ENCODE peak calls at places on chromosome 12, in eight cellular contexts. B is GM23338, U is bronchial epithelial cell, A is lower leg skin, P is body of pancreas, T is mammary epithelial cell, Q is cardiac fibroblast, G is GM12864. N is an unnamed sample.

GRCh38 chr12:68780731-68781130 is 27.2 kb upstream of the MDM2 start:
- DNase-seq in Q (no peak), A (no peak), G (no peak), T (no peak), B (no peak), U (peak), P (no peak), N (no peak)

GRCh38 chr12:91918431-91918830 is 227.2 kb downstream of the BTG1 start:
- DNase-seq in U (no peak), T (no peak), P (no peak), B (no peak), Q (no peak), A (no peak), G (no peak), N (no peak)

GRCh38 chr12:21998782-21999181 is 47.2 kb upstream of the CMAS start:
- DNase-seq in B (no peak), G (no peak), T (no peak), U (no peak), P (no peak), Q (no peak), A (no peak), N (no peak)

GRCh38 chr12:32107376-32108267 is 975 bp downstream of the BICD1 start:
- DNase-seq in Q (peak), U (peak), A (no peak), P (peak), T (peak), B (peak), G (no peak), N (no peak)

GRCh38 chr12:114152066-114152465 is 185.9 kb upstream of the RBM19 start:
- DNase-seq in T (no peak), A (no peak), U (no peak), B (no peak), Q (no peak), P (no peak), G (no peak), N (no peak)

GRCh38 chr12:12441891-12442461 is 85.1 kb downstream of the BORCS5 start:
- DNase-seq in B (no peak), T (peak), G (no peak), P (no peak), U (peak), Q (peak), A (no peak), N (no peak)

GRCh38 chr12:105485926-105486325 is 155.4 kb downstream of the C12orf75 start:
- DNase-seq in G (no peak), T (no peak), B (no peak), U (no peak), Q (peak), A (no peak), P (no peak), N (peak)

GRCh38 chr12:20189767-20190166 is 178.6 kb upstream of the PDE3A start:
- DNase-seq in Q (no peak), B (no peak), G (no peak), A (no peak), U (no peak), T (no peak), P (no peak), N (peak)

GRCh38 chr12:102069707-102070106 is 7.9 kb upstream of the WASHC3 start:
- DNase-seq in B (no peak), Q (no peak), G (no peak), T (no peak), A (no peak), P (no peak), U (no peak), N (no peak)

GRCh38 chr12:66724616-66725015 is 45.7 kb upstream of the GRIP1 start:
- DNase-seq in P (no peak), Q (no peak), T (peak), U (no peak), A (no peak), G (no peak), B (no peak), N (no peak)

GRCh38 chr12:89064780-89065179 is 287.5 kb downstream of the DUSP6 start:
- DNase-seq in G (no peak), P (no peak), U (peak), T (peak), Q (no peak), B (no peak), A (no peak), N (no peak)

GRCh38 chr12:52285851-52286530 is 5.3 kb downstream of the KRT81 start:
- DNase-seq in U (no peak), P (no peak), T (no peak), Q (no peak), G (no peak), A (no peak), B (no peak), N (no peak)

GRCh38 chr12:120620624-120621023 is 19.8 kb upstream of the CABP1 start:
- DNase-seq in Q (no peak), T (peak), B (no peak), P (no peak), G (no peak), U (peak), A (no peak), N (no peak)

GRCh38 chr12:132489078-132489601 is 811 bp upstream of the FBRSL1 start:
- DNase-seq in B (no peak), A (no peak), U (no peak), T (no peak), P (no peak), Q (no peak), G (no peak), N (no peak)

GRCh38 chr12:27013606-27014084 is 539 bp downstream of the TM7SF3 start:
- DNase-seq in G (no peak), U (peak), T (peak), B (peak), Q (peak), P (no peak), A (peak), N (no peak)

GRCh38 chr12:130556486-130557055 is 159.5 kb downstream of the RIMBP2 start:
- DNase-seq in G (no peak), A (no peak), B (no peak), P (no peak), T (no peak), U (no peak), Q (no peak), N (no peak)

GRCh38 chr12:71139153-71139735 is 18.6 kb downstream of the TSPAN8 start:
- DNase-seq in G (no peak), A (no peak), Q (no peak), T (no peak), P (no peak), B (no peak), U (no peak), N (no peak)

GRCh38 chr12:64102339-64102738 is 119.8 kb downstream of the KICS2 start:
- DNase-seq in A (no peak), Q (no peak), T (peak), P (no peak), U (peak), B (no peak), G (no peak), N (no peak)

GRCh38 chr12:46567667-46568066 is 195.1 kb upstream of the SLC38A2 start:
- DNase-seq in B (no peak), U (no peak), A (no peak), Q (no peak), P (no peak), G (no peak), T (no peak), N (no peak)

GRCh38 chr12:132308311-132309161 is 20.9 kb downstream of the GALNT9 start:
- DNase-seq in G (no peak), A (no peak), U (no peak), T (no peak), Q (no peak), B (no peak), P (no peak), N (no peak)

GRCh38 chr12:51951199-51951842 is at the start of gene ACVR1B:
- DNase-seq in P (peak), B (peak), G (peak), T (peak), A (peak), U (peak), Q (peak), N (no peak)

GRCh38 chr12:42766754-42767153 is 177.2 kb upstream of the PRICKLE1 start:
- DNase-seq in Q (no peak), A (no peak), U (no peak), P (no peak), G (no peak), B (no peak), T (no peak), N (no peak)

GRCh38 chr12:62190921-62191746 is 69.1 kb upstream of the USP15 start:
- DNase-seq in G (no peak), Q (no peak), A (no peak), U (no peak), T (no peak), P (peak), B (peak), N (no peak)

GRCh38 chr12:82740129-82741000 is 53.7 kb downstream of the TMTC2 start:
- DNase-seq in A (no peak), P (no peak), B (peak), G (no peak), Q (peak), U (peak), T (peak), N (peak)

GRCh38 chr12:51779876-51780275 is 68.6 kb downstream of the FIGNL2 start:
- DNase-seq in A (no peak), P (no peak), U (no peak), T (no peak), Q (no peak), G (no peak), B (no peak), N (no peak)

GRCh38 chr12:109575683-109576082 is 2.1 kb downstream of the MVK start:
- DNase-seq in P (no peak), T (no peak), A (no peak), Q (no peak), B (no peak), G (no peak), U (no peak), N (no peak)

GRCh38 chr12:21451529-21451928 is 14.1 kb downstream of the PYROXD1 start:
- DNase-seq in B (peak), G (no peak), T (no peak), P (no peak), Q (no peak), A (no peak), U (no peak), N (no peak)

GRCh38 chr12:83808591-83808990 is 1104.0 kb downstream of the SLC6A15 start:
- DNase-seq in G (no peak), A (no peak), P (no peak), B (no peak), T (no peak), U (no peak), Q (no peak), N (no peak)

GRCh38 chr12:70366581-70367267 is 634 bp downstream of the KCNMB4 start:
- DNase-seq in T (peak), A (peak), Q (peak), P (peak), U (peak), B (peak), G (no peak), N (no peak)

GRCh38 chr12:87676726-87677125 is 352.5 kb downstream of the C12orf50 start:
- DNase-seq in U (peak), G (no peak), T (peak), Q (peak), P (no peak), B (no peak), A (no peak), N (no peak)

GRCh38 chr12:87670448-87670847 is 358.8 kb downstream of the C12orf50 start:
- DNase-seq in B (peak), Q (no peak), U (no peak), T (no peak), P (no peak), G (no peak), A (no peak), N (no peak)

GRCh38 chr12:87667378-87667777 is 361.8 kb downstream of the C12orf50 start:
- DNase-seq in P (no peak), U (peak), B (peak), T (peak), G (no peak), A (no peak), Q (peak), N (no peak)

DNA sequence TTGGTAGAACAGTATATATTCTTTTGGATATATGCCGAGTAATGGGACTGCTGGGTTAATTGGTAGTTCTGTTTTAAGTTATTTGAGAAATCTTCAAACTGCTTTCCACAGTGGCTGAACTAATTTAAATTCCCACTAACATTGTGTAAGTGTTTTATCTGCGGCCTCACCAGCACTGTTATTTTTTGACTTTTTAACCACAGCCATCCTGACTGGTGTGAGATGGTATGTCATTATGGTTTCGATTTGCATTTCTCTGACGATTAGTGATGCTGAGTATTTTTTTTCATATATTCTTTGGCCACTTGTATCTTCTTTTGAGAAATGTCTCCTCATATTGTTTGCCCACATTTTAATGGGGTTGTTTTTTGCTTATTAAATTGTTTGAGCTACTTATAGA is 357.4 kb downstream of the C12orf50 start:
- DNase-seq in G (no peak), T (no peak), U (no peak), A (no peak), Q (no peak), P (no peak), B (no peak), N (no peak)
- H3K4me3 ChIP-seq in G (no peak), T (no peak), U (no peak), A (no peak), Q (no peak), P (no peak), B (no peak), N (no peak)

GRCh38 chr12:128844031-128844635 is 9.1 kb upstream of the GLT1D1 start:
- DNase-seq in T (no peak), U (no peak), B (peak), G (no peak), P (no peak), Q (no peak), A (no peak), N (no peak)
- TF ChIP-seq CTCF in T (no peak), U (no peak), B (peak), G (peak), P (no peak), Q (no peak), A (no peak), N (peak)

GRCh38 chr12:122327014-122327413 is 60.7 kb upstream of the VPS33A start:
- DNase-seq in A (no peak), P (no peak), U (no peak), T (no peak), G (no peak), B (no peak), Q (no peak), N (no peak)

GRCh38 chr12:122326597-122326996 is 60.3 kb upstream of the VPS33A start:
- DNase-seq in Q (no peak), U (no peak), T (no peak), A (no peak), P (no peak), B (no peak), G (no peak), N (no peak)

GRCh38 chr12:122319312-122319638 is 53.0 kb upstream of the VPS33A start:
- DNase-seq in G (no peak), T (no peak), A (no peak), Q (no peak), P (no peak), U (no peak), B (no peak), N (no peak)

GRCh38 chr12:122322501-122322900 is 56.2 kb upstream of the VPS33A start:
- DNase-seq in G (no peak), U (peak), B (no peak), P (no peak), T (no peak), A (no peak), Q (peak), N (no peak)

GRCh38 chr12:122323311-122324019 is 57.2 kb upstream of the VPS33A start:
- DNase-seq in B (no peak), A (no peak), P (no peak), Q (no peak), G (no peak), U (no peak), T (no peak), N (no peak)
- H3K4me3 ChIP-seq in B (no peak), A (no peak), P (no peak), Q (no peak), G (no peak), U (no peak), T (no peak), N (no peak)

DNA sequence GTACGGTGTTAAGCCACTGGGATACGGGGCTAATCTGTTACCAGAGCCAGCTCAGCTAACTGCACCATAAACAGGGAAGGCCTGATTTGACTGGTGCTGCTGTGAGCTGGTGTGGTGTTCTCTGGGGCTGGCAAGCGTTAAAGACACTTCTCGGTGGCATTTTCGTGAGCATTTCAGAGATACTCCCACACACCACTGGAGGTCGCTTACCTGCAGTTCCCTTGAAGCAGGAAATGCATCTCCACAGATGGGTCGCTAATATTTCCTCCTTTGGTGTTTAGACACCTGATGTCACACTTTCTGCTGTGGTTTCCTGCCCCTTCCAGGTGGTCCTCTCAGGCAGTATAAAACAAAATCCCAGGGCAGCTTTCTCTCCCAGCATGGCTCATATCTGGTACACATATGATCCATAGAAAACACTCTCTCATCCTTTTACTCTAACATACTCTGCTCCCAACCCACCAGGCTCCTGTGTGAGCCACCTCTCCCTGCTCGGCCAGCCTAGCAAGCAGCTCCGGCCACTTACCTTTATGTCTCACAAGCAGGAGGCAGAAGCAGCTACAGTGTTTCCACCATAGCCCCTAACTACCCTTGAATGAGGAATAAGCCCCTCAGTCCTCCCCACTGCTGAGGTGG is 129.9 kb upstream of the GRIN2B start:
- DNase-seq in U (no peak), P (no peak), Q (no peak), G (peak), A (no peak), B (peak), T (no peak), N (no peak)
- TF ChIP-seq CTCF in U (peak), P (peak), Q (no peak), G (peak), A (no peak), B (peak), T (no peak), N (no peak)

GRCh38 chr12:112124918-112125249 is 476 bp upstream of the TRAFD1 start:
- DNase-seq in B (no peak), G (no peak), P (no peak), Q (no peak), A (no peak), T (no peak), U (no peak), N (no peak)
- H3K4me3 ChIP-seq in B (no peak), G (no peak), P (no peak), Q (peak), A (no peak), T (no peak), U (peak), N (no peak)